ENCODE peak calls at places on chromosomes 6 and 20, in seven cellular contexts. M is PC-9; E is Peyer's patch; F is left ventricle myocardium inferior; O is prostate gland; Y is naive thymus-derived CD4-positive, alpha-beta T cell; D is DND-41. Z is an unnamed sample.

GRCh38 chr6:168318090-168318489 is 1.5 kb downstream of the DACT2 start:
- DNase-seq in M (no peak), E (no peak), F (no peak), O (peak; percentile 39), Y (no peak), D (no peak), Z (no peak)

GRCh38 chr20:10557685-10558084 is 116.1 kb downstream of the JAG1 start:
- DNase-seq in M (no peak), E (no peak), F (no peak), O (no peak), Y (no peak), D (no peak), Z (no peak)

GRCh38 chr6:11702039-11702795 is 76.4 kb downstream of the ADTRP start:
- DNase-seq in M (no peak), E (no peak), F (no peak), O (no peak), Y (no peak), D (no peak), Z (no peak)

GRCh38 chr20:35643045-35643444 is 21.7 kb downstream of the CPNE1 start:
- DNase-seq in M (no peak), E (no peak), F (no peak), O (no peak), Y (no peak), D (peak; percentile 3), Z (no peak)

GRCh38 chr20:21315138-21315537 is 12.0 kb downstream of the XRN2 start:
- DNase-seq in M (no peak), E (no peak), F (no peak), O (no peak), Y (no peak), D (no peak), Z (no peak)

GRCh38 chr6:121399971-121400370 is 35.5 kb upstream of the GJA1 start:
- DNase-seq in M (no peak), E (no peak), F (no peak), O (no peak), Y (no peak), D (no peak), Z (no peak)

GRCh38 chr6:25862199-25862598 is 11.8 kb downstream of the SLC17A3 start:
- DNase-seq in M (peak; percentile 37), E (no peak), F (no peak), O (no peak), Y (no peak), D (no peak), Z (no peak)

GRCh38 chr20:63090052-63090451 is 83.3 kb upstream of the BHLHE23 start:
- DNase-seq in M (no peak), E (no peak), F (peak; percentile 0), O (no peak), Y (no peak), D (no peak), Z (no peak)

GRCh38 chr6:5422321-5422915 is 161.1 kb downstream of the FARS2 start:
- DNase-seq in M (no peak), E (no peak), F (no peak), O (peak; percentile 19), Y (no peak), D (peak; percentile 35), Z (no peak)

GRCh38 chr6:18035330-18035854 is 48.0 kb upstream of the KIF13A start:
- DNase-seq in M (no peak), E (no peak), F (no peak), O (no peak), Y (no peak), D (no peak), Z (no peak)

DNA sequence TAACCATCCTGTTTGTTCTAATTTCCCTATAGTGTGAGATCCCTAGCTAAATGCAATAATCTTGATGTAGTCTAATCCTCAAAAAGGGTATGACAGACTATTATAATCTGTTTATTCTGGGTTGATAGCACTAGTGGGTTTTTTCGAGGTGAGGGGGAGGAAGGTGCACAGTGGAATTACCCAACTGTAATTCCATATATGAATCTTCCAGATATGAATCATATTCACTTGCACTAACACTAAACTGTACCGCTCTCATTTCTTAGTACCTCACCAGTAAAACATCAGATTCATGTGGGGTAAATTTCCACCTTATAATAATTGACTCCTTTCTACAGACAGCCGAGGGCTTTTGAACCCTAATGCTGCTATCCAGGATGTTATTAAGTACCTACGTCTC is 16.5 kb downstream of the NCOA7 start:
- DNase-seq in M (no peak), E (no peak), F (no peak), O (no peak), Y (no peak), D (no peak), Z (no peak)
- H3K4me1 ChIP-seq in M (peaks cover 12% of the 10 kb centered on the region), E (no peaks in the 10 kb centered on the region), F (peaks cover 22% of the 10 kb centered on the region), O (no peaks in the 10 kb centered on the region), Y (no peaks in the 10 kb centered on the region), D (peaks cover 13% of the 10 kb centered on the region), Z (peaks cover 8% of the 10 kb centered on the region)

GRCh38 chr20:22460231-22460630 is 124.1 kb downstream of the FOXA2 start:
- DNase-seq in M (peak; percentile 55), E (no peak), F (no peak), O (no peak), Y (no peak), D (no peak), Z (no peak)
- H3K27ac ChIP-seq in M (no peak overlapping the region), E (no peak overlapping the region), F (no peak overlapping the region), O (no peak overlapping the region), Y (no peak overlapping the region), D (no peak overlapping the region), Z (no peak overlapping the region)

GRCh38 chr6:98836962-98837944 is 2.9 kb downstream of the POU3F2 start:
- DNase-seq in M (no peak), E (no peak), F (no peak), O (no peak), Y (no peak), D (no peak), Z (no peak)
- H3K4me3 ChIP-seq in M (no peak overlapping the region), E (no peak overlapping the region), F (no peak overlapping the region), O (no peak overlapping the region), Y (no peak overlapping the region), D (no peak overlapping the region), Z (no peak overlapping the region)

DNA sequence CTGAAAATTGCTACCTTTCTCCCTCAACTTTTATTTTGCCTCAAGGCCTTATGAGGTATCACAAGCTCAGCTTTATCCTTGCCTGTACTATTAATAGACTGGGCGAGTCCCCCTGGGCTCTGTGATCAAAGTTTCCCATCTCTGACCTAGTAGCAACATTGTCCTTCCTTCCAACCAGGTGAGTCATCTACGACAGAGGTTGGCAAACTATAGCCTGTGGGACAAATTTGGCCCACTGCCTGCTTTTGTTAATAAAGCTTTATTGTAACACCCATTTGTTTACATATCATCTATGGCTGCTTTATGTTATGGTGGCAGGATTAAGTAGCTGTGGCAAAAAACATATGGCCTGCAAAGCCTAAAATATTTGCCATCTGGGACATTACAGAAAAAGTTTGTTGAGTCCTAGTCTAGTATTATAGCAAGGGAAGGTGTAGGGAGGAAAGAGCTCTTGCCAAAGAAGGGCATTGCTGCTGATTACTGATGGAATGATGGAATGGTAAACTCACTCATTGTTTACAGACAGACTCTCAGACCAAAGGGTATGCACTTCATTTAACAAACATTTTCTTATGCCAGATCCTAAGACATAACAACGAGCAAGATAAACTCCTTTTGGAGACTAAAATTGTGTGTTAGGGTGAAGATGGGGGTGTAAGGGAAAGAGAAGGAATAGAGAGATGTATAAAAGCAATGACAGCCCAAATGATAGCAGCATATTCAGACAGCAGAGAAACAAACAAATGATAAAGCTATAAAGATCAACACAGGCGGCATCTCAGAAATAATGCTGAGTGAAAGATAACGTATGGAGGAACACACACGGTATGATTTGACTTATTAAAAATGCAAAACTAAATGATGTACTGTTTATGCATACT is 74.2 kb downstream of the SLC22A23 start:
- DNase-seq in M (peak; percentile 92), E (no peak), F (no peak), O (no peak), Y (no peak), D (no peak), Z (no peak)
- H3K4me1 ChIP-seq in M (peaks cover 45% of the 10 kb centered on the region), E (no peaks in the 10 kb centered on the region), F (peaks cover 23% of the 10 kb centered on the region), O (peaks cover 38% of the 10 kb centered on the region), Y (peaks cover 13% of the 10 kb centered on the region), D (peaks cover 5% of the 10 kb centered on the region), Z (peaks cover 6% of the 10 kb centered on the region)

Z was measured in effector memory CD4-positive, alpha-beta T cell.